ENCODE peak calls at places on chromosomes 13 and 19, in six cellular contexts. One of them, this sample, is unnamed.

GRCh38 chr19:39372941-39373340 is 18.0 kb downstream of the PAF1 start:
- DNase-seq in pancreas: no peak
- DNase-seq in CD8-positive, alpha-beta memory T cell: no peak
- DNase-seq in transverse colon: no peak
- DNase-seq in upper lobe of left lung: no peak
- DNase-seq in left lung: no peak
- DNase-seq in this sample: no peak

GRCh38 chr13:112748947-112749346 is 59.1 kb downstream of the ATP11A start:
- DNase-seq in upper lobe of left lung: peak; percentile 56
- DNase-seq in transverse colon: no peak
- DNase-seq in CD8-positive, alpha-beta memory T cell: no peak
- DNase-seq in left lung: no peak
- DNase-seq in pancreas: no peak
- DNase-seq in this sample: no peak

GRCh38 chr13:44155422-44156293 is 218.0 kb upstream of the SERP2 start:
- DNase-seq in CD8-positive, alpha-beta memory T cell: no peak
- DNase-seq in transverse colon: peak; percentile 73
- DNase-seq in pancreas: no peak
- DNase-seq in upper lobe of left lung: peak; percentile 70
- DNase-seq in left lung: no peak
- DNase-seq in this sample: peak; percentile 70

GRCh38 chr13:100221166-100221565 is 132.3 kb downstream of the PCCA start:
- DNase-seq in pancreas: no peak
- DNase-seq in upper lobe of left lung: no peak
- DNase-seq in left lung: no peak
- DNase-seq in transverse colon: no peak
- DNase-seq in CD8-positive, alpha-beta memory T cell: no peak
- DNase-seq in this sample: no peak

GRCh38 chr19:18224525-18225354 is 1.5 kb downstream of the PDE4C start:
- DNase-seq in left lung: peak; percentile 96
- DNase-seq in upper lobe of left lung: peak; percentile 95
- DNase-seq in CD8-positive, alpha-beta memory T cell: peak; percentile 66
- DNase-seq in pancreas: peak; percentile 98
- DNase-seq in transverse colon: peak; percentile 98
- DNase-seq in this sample: peak; percentile 99

GRCh38 chr19:12668937-12669271 is 2.3 kb downstream of the WDR83 start:
- DNase-seq in transverse colon: peak; percentile 62
- DNase-seq in pancreas: no peak
- DNase-seq in CD8-positive, alpha-beta memory T cell: peak; percentile 68
- DNase-seq in upper lobe of left lung: peak; percentile 66
- DNase-seq in left lung: no peak
- DNase-seq in this sample: peak; percentile 55

GRCh38 chr13:23430664-23431063 is 2.8 kb downstream of the SACS start:
- DNase-seq in left lung: no peak
- DNase-seq in upper lobe of left lung: no peak
- DNase-seq in pancreas: no peak
- DNase-seq in transverse colon: no peak
- DNase-seq in CD8-positive, alpha-beta memory T cell: no peak
- DNase-seq in this sample: no peak

GRCh38 chr19:7925171-7925837 is 631 bp downstream of the CTXN1 start:
- DNase-seq in CD8-positive, alpha-beta memory T cell: peak; percentile 71
- DNase-seq in transverse colon: peak; percentile 77
- DNase-seq in upper lobe of left lung: peak; percentile 73
- DNase-seq in left lung: peak; percentile 90
- DNase-seq in pancreas: peak; percentile 87
- DNase-seq in this sample: peak; percentile 64

GRCh38 chr19:53900191-53900860 is 8.8 kb upstream of the CACNG7 start:
- DNase-seq in pancreas: no peak
- DNase-seq in left lung: no peak
- DNase-seq in transverse colon: no peak
- DNase-seq in upper lobe of left lung: no peak
- DNase-seq in CD8-positive, alpha-beta memory T cell: no peak
- DNase-seq in this sample: no peak

GRCh38 chr19:1917926-1918325 is 12.7 kb downstream of the ADAT3 start:
- DNase-seq in transverse colon: no peak
- DNase-seq in upper lobe of left lung: no peak
- DNase-seq in left lung: no peak
- DNase-seq in pancreas: no peak
- DNase-seq in CD8-positive, alpha-beta memory T cell: no peak
- DNase-seq in this sample: no peak

GRCh38 chr19:6378036-6378435 is 2.3 kb upstream of the PSPN start:
- DNase-seq in upper lobe of left lung: no peak
- DNase-seq in transverse colon: no peak
- DNase-seq in CD8-positive, alpha-beta memory T cell: no peak
- DNase-seq in pancreas: no peak
- DNase-seq in left lung: no peak
- DNase-seq in this sample: no peak

GRCh38 chr13:95301135-95301946 is at the start of gene ABCC4:
- DNase-seq in upper lobe of left lung: peak; percentile 78
- DNase-seq in pancreas: peak; percentile 88
- DNase-seq in left lung: peak; percentile 93
- DNase-seq in transverse colon: peak; percentile 73
- DNase-seq in CD8-positive, alpha-beta memory T cell: peak; percentile 12
- DNase-seq in this sample: peak; percentile 58

GRCh38 chr19:6744381-6745288 is 5.2 kb downstream of the TRIP10 start:
- DNase-seq in CD8-positive, alpha-beta memory T cell: no peak
- DNase-seq in left lung: peak; percentile 93
- DNase-seq in transverse colon: peak; percentile 90
- DNase-seq in pancreas: peak; percentile 73
- DNase-seq in upper lobe of left lung: peak; percentile 89
- DNase-seq in this sample: peak; percentile 94

GRCh38 chr19:406121-406711 is 2.7 kb downstream of the C2CD4C start:
- DNase-seq in CD8-positive, alpha-beta memory T cell: no peak
- DNase-seq in left lung: peak; percentile 66
- DNase-seq in transverse colon: no peak
- DNase-seq in upper lobe of left lung: peak; percentile 19
- DNase-seq in pancreas: peak; percentile 56
- DNase-seq in this sample: no peak

GRCh38 chr19:15284091-15284490 is 48.2 kb downstream of the BRD4 start:
- DNase-seq in pancreas: no peak
- DNase-seq in CD8-positive, alpha-beta memory T cell: no peak
- DNase-seq in transverse colon: no peak
- DNase-seq in left lung: no peak
- DNase-seq in upper lobe of left lung: no peak
- DNase-seq in this sample: no peak

GRCh38 chr13:75794663-75795062 is 158.5 kb downstream of the LMO7 start:
- DNase-seq in transverse colon: no peak
- DNase-seq in pancreas: no peak
- DNase-seq in left lung: no peak
- DNase-seq in upper lobe of left lung: no peak
- DNase-seq in CD8-positive, alpha-beta memory T cell: no peak
- DNase-seq in this sample: no peak

GRCh38 chr19:52398091-52398461 is 427 bp downstream of the ZNF528 start:
- DNase-seq in CD8-positive, alpha-beta memory T cell: no peak
- DNase-seq in transverse colon: peak; percentile 8
- DNase-seq in left lung: no peak
- DNase-seq in pancreas: no peak
- DNase-seq in upper lobe of left lung: no peak
- DNase-seq in this sample: no peak

GRCh38 chr13:40549500-40550094 is 116.8 kb downstream of the FOXO1 start:
- DNase-seq in left lung: no peak
- DNase-seq in transverse colon: no peak
- DNase-seq in upper lobe of left lung: no peak
- DNase-seq in CD8-positive, alpha-beta memory T cell: no peak
- DNase-seq in pancreas: no peak
- DNase-seq in this sample: no peak

GRCh38 chr13:45336025-45336800 is 4.8 kb downstream of the TPT1 start:
- DNase-seq in upper lobe of left lung: no peak
- DNase-seq in transverse colon: no peak
- DNase-seq in CD8-positive, alpha-beta memory T cell: no peak
- DNase-seq in pancreas: no peak
- DNase-seq in left lung: no peak
- DNase-seq in this sample: no peak

DNA sequence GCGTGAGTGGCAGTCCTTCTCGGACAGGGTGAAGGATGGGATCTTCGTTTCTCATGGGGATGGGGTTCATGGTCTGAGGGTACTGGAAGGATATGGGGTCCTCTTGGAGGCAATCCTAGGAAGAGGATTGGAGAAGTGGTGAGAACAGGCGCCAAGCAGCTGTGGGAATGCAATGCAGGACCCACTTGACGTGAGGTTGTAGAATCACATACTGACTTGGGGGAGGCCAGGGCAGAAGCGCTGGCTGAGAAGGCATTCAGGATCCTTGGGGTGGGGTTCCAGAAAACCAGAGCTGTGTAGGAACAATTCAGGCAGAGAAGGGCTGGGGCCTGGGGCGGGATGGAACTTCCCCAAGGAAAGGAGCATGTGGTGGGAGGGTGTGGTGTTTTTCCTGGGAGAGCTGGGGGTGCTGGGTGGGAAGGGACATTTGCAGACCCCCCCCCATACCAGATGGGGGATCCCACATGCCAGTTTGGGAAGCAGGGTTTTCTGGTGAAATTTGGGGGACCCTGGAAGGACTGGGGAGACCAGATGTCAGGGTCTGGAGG is 852 bp downstream of the KLK1 start:
- DNase-seq in left lung: no peak
- DNase-seq in pancreas: peak; percentile 55
- DNase-seq in transverse colon: no peak
- DNase-seq in upper lobe of left lung: no peak
- DNase-seq in CD8-positive, alpha-beta memory T cell: no peak
- DNase-seq in this sample: no peak
- H3K4me1 ChIP-seq in left lung: no peaks in the 10 kb centered on the region
- H3K4me1 ChIP-seq in pancreas: no peaks in the 10 kb centered on the region
- H3K4me1 ChIP-seq in transverse colon: peaks cover 3% of the 10 kb centered on the region
- H3K4me1 ChIP-seq in upper lobe of left lung: peaks cover 4% of the 10 kb centered on the region
- H3K4me1 ChIP-seq in CD8-positive, alpha-beta memory T cell: peaks cover 5% of the 10 kb centered on the region
- H3K4me1 ChIP-seq in this sample: no peaks in the 10 kb centered on the region

DNA sequence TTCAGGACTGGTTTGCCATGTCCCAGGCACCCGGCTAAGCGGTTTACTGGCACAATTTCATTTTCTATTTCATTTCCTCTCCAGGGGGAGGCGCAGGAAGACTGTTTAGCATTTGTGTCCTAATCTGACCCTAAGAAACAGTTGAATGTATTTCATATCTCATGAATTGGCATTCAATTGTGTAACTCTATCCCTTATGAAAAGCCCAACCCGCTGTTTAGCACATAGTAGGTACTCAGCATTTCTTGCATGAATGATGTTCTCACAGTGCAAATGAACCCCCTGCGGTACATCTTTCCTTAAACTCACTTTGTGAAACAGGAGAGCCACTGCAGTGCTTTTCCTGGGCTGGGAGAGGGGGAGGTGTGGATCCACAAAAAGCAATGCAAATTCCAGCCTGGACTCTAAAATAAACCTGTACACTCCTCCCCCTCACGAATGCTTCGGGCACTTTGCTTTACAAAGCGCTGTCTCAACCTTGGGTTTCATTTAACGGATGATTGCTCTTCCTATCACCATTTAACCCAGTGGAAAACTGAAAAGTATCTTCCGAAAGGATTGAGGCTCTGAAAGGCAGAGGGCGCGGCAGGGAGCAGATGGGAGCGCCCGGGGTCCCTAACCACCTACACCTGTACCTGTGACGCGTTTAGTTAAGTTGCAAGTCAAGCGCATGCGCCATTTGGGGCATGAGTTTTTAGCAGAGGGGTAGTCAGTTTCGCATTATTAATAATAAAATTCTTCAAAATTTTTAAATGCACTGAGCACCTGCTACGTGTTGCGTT is 1.2 kb upstream of the EEF2 start:
- DNase-seq in CD8-positive, alpha-beta memory T cell: peak; percentile 45
- DNase-seq in pancreas: no peak
- DNase-seq in transverse colon: peak; percentile 70
- DNase-seq in left lung: no peak
- DNase-seq in upper lobe of left lung: peak; percentile 61
- DNase-seq in this sample: no peak
- H3K4me1 ChIP-seq in CD8-positive, alpha-beta memory T cell: peaks cover 46% of the 10 kb centered on the region
- H3K4me1 ChIP-seq in pancreas: peaks cover 27% of the 10 kb centered on the region
- H3K4me1 ChIP-seq in transverse colon: peaks cover 22% of the 10 kb centered on the region
- H3K4me1 ChIP-seq in left lung: peaks cover 20% of the 10 kb centered on the region
- H3K4me1 ChIP-seq in upper lobe of left lung: peaks cover 43% of the 10 kb centered on the region
- H3K4me1 ChIP-seq in this sample: peaks cover 4% of the 10 kb centered on the region

GRCh38 chr13:110518150-110518525 is 43.4 kb downstream of the RAB20 start:
- DNase-seq in left lung: no peak
- DNase-seq in CD8-positive, alpha-beta memory T cell: no peak
- DNase-seq in upper lobe of left lung: no peak
- DNase-seq in pancreas: no peak
- DNase-seq in transverse colon: no peak
- DNase-seq in this sample: no peak
- H3K4me1 ChIP-seq in left lung: peaks cover 21% of the 10 kb centered on the region
- H3K4me1 ChIP-seq in CD8-positive, alpha-beta memory T cell: no peaks in the 10 kb centered on the region
- H3K4me1 ChIP-seq in upper lobe of left lung: peaks cover 33% of the 10 kb centered on the region
- H3K4me1 ChIP-seq in pancreas: peaks cover 14% of the 10 kb centered on the region
- H3K4me1 ChIP-seq in transverse colon: peaks cover 23% of the 10 kb centered on the region
- H3K4me1 ChIP-seq in this sample: peaks cover 2% of the 10 kb centered on the region

GRCh38 chr19:44571830-44572661 is 41.3 kb upstream of the IGSF23 start:
- DNase-seq in left lung: no peak
- DNase-seq in upper lobe of left lung: no peak
- DNase-seq in pancreas: no peak
- DNase-seq in CD8-positive, alpha-beta memory T cell: no peak
- DNase-seq in transverse colon: no peak
- DNase-seq in this sample: no peak
- H3K4me1 ChIP-seq in left lung: no peaks in the 10 kb centered on the region
- H3K4me1 ChIP-seq in upper lobe of left lung: no peaks in the 10 kb centered on the region
- H3K4me1 ChIP-seq in pancreas: no peaks in the 10 kb centered on the region
- H3K4me1 ChIP-seq in CD8-positive, alpha-beta memory T cell: no peaks in the 10 kb centered on the region
- H3K4me1 ChIP-seq in transverse colon: no peaks in the 10 kb centered on the region
- H3K4me1 ChIP-seq in this sample: no peaks in the 10 kb centered on the region